ENCODE peak calls at places on chromosomes 5 and 9, in five cellular contexts. R, J, F, L and U are unnamed samples.

GRCh38 chr5:36459191-36460135 is 146.9 kb upstream of the SLC1A3 start:
- DNase-seq in R (no peak), J (no peak), F (no peak), L (peak; percentile 18), U (peak; percentile 39)

GRCh38 chr5:67241326-67241725 is 44.7 kb upstream of the CD180 start:
- DNase-seq in R (no peak), J (no peak), F (no peak), L (no peak), U (no peak)

GRCh38 chr5:9786378-9787360 is 156.5 kb upstream of the TAS2R1 start:
- DNase-seq in R (no peak), J (no peak), F (no peak), L (no peak), U (no peak)

GRCh38 chr9:14318934-14319513 is 5.1 kb upstream of the NFIB start:
- DNase-seq in R (no peak), J (no peak), F (no peak), L (no peak), U (no peak)

GRCh38 chr5:33049845-33050244 is 338.7 kb downstream of the NPR3 start:
- DNase-seq in R (no peak), J (peak; percentile 69), F (peak; percentile 79), L (peak; percentile 78), U (no peak)

GRCh38 chr9:21455320-21455719 is 15.1 kb downstream of the IFNA1 start:
- DNase-seq in R (no peak), J (peak; percentile 14), F (no peak), L (peak; percentile 23), U (no peak)

GRCh38 chr9:89657765-89658164 is 53.0 kb downstream of the GADD45G start:
- DNase-seq in R (no peak), J (no peak), F (no peak), L (no peak), U (no peak)

GRCh38 chr5:35741126-35741711 is 115.5 kb upstream of the IL7R start:
- DNase-seq in R (no peak), J (peak; percentile 8), F (no peak), L (no peak), U (no peak)

GRCh38 chr5:134509308-134510040 is 16.0 kb upstream of the JADE2 start:
- DNase-seq in R (no peak), J (peak; percentile 24), F (peak; percentile 95), L (peak; percentile 87), U (no peak)

GRCh38 chr5:38446029-38446522 is 110.4 kb downstream of the LIFR start:
- DNase-seq in R (no peak), J (no peak), F (no peak), L (no peak), U (no peak)

GRCh38 chr9:84519486-84519885 is 150.0 kb upstream of the NTRK2 start:
- DNase-seq in R (no peak), J (no peak), F (no peak), L (no peak), U (no peak)

GRCh38 chr5:75512383-75513074 is 838 bp downstream of the POLK start:
- DNase-seq in R (no peak), J (peak; percentile 18), F (no peak), L (no peak), U (no peak)

GRCh38 chr5:89934069-89934468 is 475.5 kb downstream of the CETN3 start:
- DNase-seq in R (no peak), J (no peak), F (no peak), L (no peak), U (no peak)

GRCh38 chr5:92633821-92634220 is 947.2 kb downstream of the NR2F1-AS1 start:
- DNase-seq in R (no peak), J (peak; percentile 79), F (no peak), L (no peak), U (no peak)

GRCh38 chr9:105458404-105458803 is 10.6 kb downstream of the FSD1L start:
- DNase-seq in R (no peak), J (no peak), F (no peak), L (no peak), U (no peak)

GRCh38 chr5:175573493-175574269 is 84.2 kb upstream of the HRH2 start:
- DNase-seq in R (no peak), J (no peak), F (no peak), L (no peak), U (no peak)

GRCh38 chr9:74499770-74500583 is 2.8 kb downstream of the RORB start:
- DNase-seq in R (no peak), J (peak; percentile 6), F (peak; percentile 20), L (no peak), U (no peak)

GRCh38 chr5:1027631-1028441 is 19.2 kb downstream of the NKD2 start:
- DNase-seq in R (peak; percentile 12), J (no peak), F (no peak), L (no peak), U (no peak)

GRCh38 chr5:10633271-10634049 is 69.6 kb downstream of the ANKRD33B start:
- DNase-seq in R (no peak), J (no peak), F (no peak), L (no peak), U (no peak)

GRCh38 chr5:142749321-142749720 is 20.9 kb upstream of the ARHGAP26 start:
- DNase-seq in R (no peak), J (peak; percentile 57), F (no peak), L (no peak), U (no peak)

GRCh38 chr9:109246533-109246932 is 74.3 kb downstream of the EPB41L4B start:
- DNase-seq in R (no peak), J (no peak), F (no peak), L (no peak), U (no peak)

GRCh38 chr5:122492675-122493074 is 180.6 kb downstream of the SNCAIP start:
- DNase-seq in R (no peak), J (peak; percentile 25), F (no peak), L (peak; percentile 24), U (no peak)

GRCh38 chr9:135116892-135117680 is 29.6 kb downstream of the OLFM1 start:
- DNase-seq in R (no peak), J (no peak), F (no peak), L (no peak), U (no peak)

GRCh38 chr9:2012347-2012746 is 2.8 kb upstream of the SMARCA2 start:
- DNase-seq in R (no peak), J (no peak), F (no peak), L (no peak), U (no peak)

GRCh38 chr9:131500377-131500776 is 2.3 kb upstream of the POMT1 start:
- DNase-seq in R (no peak), J (no peak), F (no peak), L (no peak), U (no peak)

GRCh38 chr5:128644863-128645262 is 106.8 kb upstream of the FBN2 start:
- DNase-seq in R (no peak), J (peak; percentile 66), F (no peak), L (no peak), U (no peak)

GRCh38 chr5:5979761-5980570 is 398.4 kb downstream of the MED10 start:
- DNase-seq in R (no peak), J (no peak), F (no peak), L (no peak), U (no peak)

DNA sequence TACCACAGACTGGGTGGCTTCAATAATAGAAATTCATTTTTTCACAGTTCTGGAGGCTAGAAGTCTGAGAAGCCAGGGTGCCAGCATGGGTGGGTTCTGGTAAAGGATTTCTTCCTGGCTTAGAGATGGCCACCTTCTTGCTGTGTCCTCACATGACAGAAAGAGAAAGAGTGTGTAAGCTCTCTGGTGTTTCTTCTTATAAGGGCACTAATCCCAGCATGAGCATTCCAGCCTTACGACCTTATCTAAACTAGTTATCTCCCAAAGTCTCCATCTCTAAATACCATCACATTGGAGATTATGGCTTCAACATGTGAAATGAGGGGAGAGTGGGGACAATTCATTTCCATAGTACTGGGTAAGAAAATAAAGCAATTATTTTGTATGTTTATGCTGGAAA is 226.5 kb upstream of the TUSC1 start:
- DNase-seq in R (no peak), J (no peak), F (no peak), L (no peak), U (no peak)
- H3K4me3 ChIP-seq in R (no peak overlapping the region), J (no peak overlapping the region), F (no peak overlapping the region), L (no peak overlapping the region), U (no peak overlapping the region)

GRCh38 chr5:82416506-82416905 is 138.4 kb upstream of the RPS23 start:
- DNase-seq in R (no peak), J (no peak), F (no peak), L (no peak), U (peak; percentile 18)
- H3K27ac ChIP-seq in R (no peak overlapping the region), J (no peak overlapping the region), F (no peak overlapping the region), L (no peak overlapping the region), U (no peak overlapping the region)

DNA sequence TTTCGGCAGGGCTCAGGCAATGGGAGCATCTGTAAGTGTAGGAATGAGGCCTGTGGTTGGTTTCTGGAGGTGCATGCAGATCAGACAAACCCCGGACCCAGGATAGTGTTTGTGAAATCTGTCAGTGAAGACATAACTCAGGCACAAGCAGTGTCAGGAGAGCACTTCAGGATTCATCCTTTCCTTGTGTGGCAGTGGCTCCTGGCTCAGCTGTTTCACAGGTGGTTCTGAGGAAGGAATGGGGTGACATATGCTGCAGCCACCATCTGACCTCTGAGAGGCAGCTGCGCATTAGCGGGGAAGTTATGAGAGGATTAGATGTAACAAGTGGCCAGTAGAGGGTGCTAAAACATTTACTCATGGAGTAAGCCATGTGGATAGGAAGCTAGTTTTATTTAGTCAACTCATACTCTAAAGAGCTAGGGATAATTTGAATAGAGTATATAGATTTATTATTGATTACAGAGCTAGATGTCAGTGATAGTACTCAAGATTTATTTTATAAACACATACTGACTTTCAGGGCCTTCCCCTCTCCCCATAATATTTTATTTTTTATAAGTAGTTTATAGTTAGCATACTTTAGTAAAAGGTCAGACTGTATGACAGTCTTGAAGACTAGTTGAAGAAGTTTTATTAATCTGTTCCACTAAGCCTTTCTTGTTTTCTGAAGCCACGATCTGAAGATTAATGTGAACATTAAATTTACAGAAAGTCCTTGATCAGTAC is 28.4 kb downstream of the NNT start:
- DNase-seq in R (peak; percentile 19), J (peak; percentile 89), F (peak; percentile 47), L (peak; percentile 69), U (peak; percentile 70)
- H3K4me3 ChIP-seq in R (no peak overlapping the region), J (no peak overlapping the region), F (no peak overlapping the region), L (no peak overlapping the region), U (no peak overlapping the region)

GRCh38 chr5:157460921-157461792 is 1.1 kb downstream of the NIPAL4 start:
- DNase-seq in R (no peak), J (no peak), F (no peak), L (no peak), U (no peak)

GRCh38 chr5:157463081-157463480 is 3.1 kb downstream of the NIPAL4 start:
- DNase-seq in R (no peak), J (no peak), F (no peak), L (no peak), U (no peak)

GRCh38 chr5:157463621-157464407 is 3.8 kb downstream of the NIPAL4 start:
- DNase-seq in R (no peak), J (peak; percentile 22), F (peak; percentile 19), L (peak; percentile 50), U (no peak)

GRCh38 chr5:157468293-157468965 is 8.4 kb downstream of the NIPAL4 start:
- DNase-seq in R (no peak), J (no peak), F (no peak), L (no peak), U (no peak)

DNA sequence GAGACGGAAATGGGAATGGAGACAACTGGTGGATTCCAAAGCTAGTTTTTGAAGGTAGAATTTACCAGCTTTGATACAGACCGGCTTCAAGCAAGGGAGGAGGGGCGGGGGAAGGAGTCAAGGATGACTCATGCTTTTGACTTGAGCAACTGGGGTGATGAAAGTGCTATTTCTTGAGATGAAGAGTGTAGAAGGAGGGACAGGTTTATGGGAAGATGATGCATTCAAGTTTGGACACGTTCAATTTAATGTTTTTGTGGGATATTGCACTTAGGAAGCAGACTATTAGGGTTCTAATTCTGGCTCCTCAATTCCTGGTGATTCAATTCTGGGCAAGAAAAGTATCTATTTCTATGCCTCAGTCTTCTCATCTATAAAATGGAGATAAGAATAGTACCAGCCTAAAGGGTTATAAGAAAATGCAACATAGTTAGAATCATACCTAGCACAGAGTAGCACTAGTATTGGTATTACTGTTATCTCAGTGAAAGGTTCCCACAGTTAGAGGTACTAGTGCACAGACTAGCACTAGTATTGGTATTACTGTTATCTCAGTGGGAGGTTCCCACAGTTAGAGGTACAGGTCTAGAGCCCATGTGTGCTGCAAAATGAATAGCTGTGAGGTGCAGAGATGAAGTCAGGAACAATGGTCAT is 4.6 kb downstream of the NIPAL4 start:
- DNase-seq in R (no peak), J (peak; percentile 89), F (peak; percentile 50), L (peak; percentile 76), U (no peak)
- H3K27ac ChIP-seq in R (no peak overlapping the region), J (no peak overlapping the region), F (no peak overlapping the region), L (peak overlapping the region; percentile 48), U (no peak overlapping the region)